ENCODE peak calls at places on chromosomes 5 and 9, in six cellular contexts. H is endodermal cell, U is IMR-90, F is DND-41, V is colonic mucosa, D is PC-3. J is an unnamed sample.

GRCh38 chr5:35861718-35862117 is 5.0 kb downstream of the IL7R start:
- DNase-seq in H (no peak), U (peak), F (no peak), V (no peak), D (peak), J (no peak)

GRCh38 chr5:127492854-127493738 is 24.3 kb upstream of the PRRC1 start:
- DNase-seq in H (no peak), U (peak), F (no peak), V (no peak), D (peak), J (peak)

GRCh38 chr9:129331366-129331765 is 153.3 kb upstream of the IER5L start:
- DNase-seq in H (no peak), U (no peak), F (no peak), V (no peak), D (no peak), J (no peak)

GRCh38 chr9:110578575-110578895 is 1.0 kb downstream of the SVEP1 start:
- DNase-seq in H (no peak), U (no peak), F (no peak), V (no peak), D (no peak), J (no peak)

GRCh38 chr5:43711496-43711895 is 108.5 kb downstream of the NNT start:
- DNase-seq in H (no peak), U (peak), F (no peak), V (no peak), D (peak), J (peak)

GRCh38 chr5:154573011-154573410 is 95.0 kb upstream of the HAND1 start:
- DNase-seq in H (no peak), U (no peak), F (no peak), V (no peak), D (no peak), J (no peak)

GRCh38 chr9:84917366-84918063 is 248.0 kb downstream of the NTRK2 start:
- DNase-seq in H (no peak), U (no peak), F (no peak), V (peak), D (no peak), J (no peak)

GRCh38 chr5:150321784-150322183 is 19.1 kb upstream of the ARSI start:
- DNase-seq in H (no peak), U (no peak), F (no peak), V (no peak), D (no peak), J (no peak)

GRCh38 chr9:121201045-121201737 is 478 bp downstream of the RAB14 start:
- DNase-seq in H (peak), U (no peak), F (peak), V (peak), D (no peak), J (peak)

GRCh38 chr5:140635291-140636257 is 2.6 kb upstream of the CD14 start:
- DNase-seq in H (no peak), U (no peak), F (no peak), V (no peak), D (no peak), J (no peak)

GRCh38 chr5:58412081-58412480 is 47.8 kb downstream of the PLK2 start:
- DNase-seq in H (no peak), U (no peak), F (no peak), V (no peak), D (no peak), J (no peak)

GRCh38 chr5:164649266-164649665 is 1143.8 kb downstream of the MAT2B start:
- DNase-seq in H (no peak), U (no peak), F (no peak), V (no peak), D (peak), J (peak)

GRCh38 chr9:124685217-124685616 is 85.9 kb downstream of the NR6A1 start:
- DNase-seq in H (no peak), U (no peak), F (no peak), V (no peak), D (no peak), J (peak)

GRCh38 chr5:17113174-17113941 is 104.1 kb upstream of the BASP1 start:
- DNase-seq in H (no peak), U (peak), F (no peak), V (no peak), D (peak), J (peak)

GRCh38 chr9:121350993-121351561 is 19.0 kb downstream of the STOM start:
- DNase-seq in H (no peak), U (peak), F (no peak), V (peak), D (peak), J (peak)

GRCh38 chr5:73770601-73771025 is 144.6 kb downstream of the ARHGEF28 start:
- DNase-seq in H (no peak), U (peak), F (no peak), V (no peak), D (peak), J (peak)

GRCh38 chr5:148406406-148406805 is 22.6 kb downstream of the FBXO38 start:
- DNase-seq in H (no peak), U (no peak), F (no peak), V (no peak), D (no peak), J (no peak)

GRCh38 chr5:115190388-115190787 is 20.7 kb upstream of the TRIM36 start:
- DNase-seq in H (no peak), U (no peak), F (no peak), V (peak), D (no peak), J (no peak)

GRCh38 chr9:134088064-134088725 is 20.4 kb upstream of the BRD3 start:
- DNase-seq in H (no peak), U (no peak), F (no peak), V (no peak), D (no peak), J (no peak)

GRCh38 chr9:123339666-123340414 is 16.2 kb upstream of the CRB2 start:
- DNase-seq in H (no peak), U (no peak), F (no peak), V (no peak), D (peak), J (peak)

GRCh38 chr5:38051711-38052508 is 206.4 kb upstream of the EGFLAM start:
- DNase-seq in H (no peak), U (no peak), F (no peak), V (no peak), D (no peak), J (no peak)

GRCh38 chr5:88743231-88743879 is 139.6 kb downstream of the MEF2C start:
- DNase-seq in H (no peak), U (peak), F (no peak), V (no peak), D (peak), J (peak)

GRCh38 chr9:121292801-121293241 is 24.9 kb downstream of the GSN start:
- DNase-seq in H (no peak), U (no peak), F (no peak), V (no peak), D (no peak), J (no peak)

GRCh38 chr5:119330367-119331183 is 25.2 kb upstream of the TNFAIP8 start:
- DNase-seq in H (peak), U (no peak), F (no peak), V (no peak), D (no peak), J (no peak)

GRCh38 chr5:38796000-38796738 is 49.6 kb upstream of the OSMR start:
- DNase-seq in H (no peak), U (peak), F (no peak), V (no peak), D (peak), J (no peak)

GRCh38 chr5:86030753-86031152 is 587.0 kb upstream of the COX7C start:
- DNase-seq in H (no peak), U (no peak), F (no peak), V (no peak), D (peak), J (no peak)

GRCh38 chr9:114696814-114697544 is 15.0 kb upstream of the TEX48 start:
- DNase-seq in H (peak), U (peak), F (no peak), V (no peak), D (peak), J (peak)

DNA sequence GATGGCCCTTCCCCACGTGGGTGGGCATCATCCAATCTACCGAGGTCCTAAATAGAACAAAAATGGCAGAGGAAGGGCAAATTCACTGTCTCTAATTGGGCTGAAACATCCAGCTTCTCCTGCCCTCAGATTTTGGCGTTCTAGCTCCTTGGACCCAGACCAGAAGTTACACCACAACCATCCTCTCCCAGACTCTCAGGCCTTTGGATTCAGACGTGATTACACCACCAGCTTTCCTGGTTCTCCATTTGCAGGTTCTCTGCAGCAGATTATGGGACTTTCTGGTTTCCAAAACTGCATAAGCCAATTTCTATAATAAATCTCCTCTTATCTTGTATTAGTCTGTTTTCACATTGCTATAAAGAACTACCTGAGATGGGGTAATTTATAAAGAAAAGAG is 73.6 kb upstream of the STARD4 start:
- DNase-seq in H (no peak), U (no peak), F (no peak), V (no peak), D (no peak), J (peak)
- H3K4me3 ChIP-seq in H (no peak), U (no peak), F (no peak), V (no peak), D (no peak), J (no peak)

DNA sequence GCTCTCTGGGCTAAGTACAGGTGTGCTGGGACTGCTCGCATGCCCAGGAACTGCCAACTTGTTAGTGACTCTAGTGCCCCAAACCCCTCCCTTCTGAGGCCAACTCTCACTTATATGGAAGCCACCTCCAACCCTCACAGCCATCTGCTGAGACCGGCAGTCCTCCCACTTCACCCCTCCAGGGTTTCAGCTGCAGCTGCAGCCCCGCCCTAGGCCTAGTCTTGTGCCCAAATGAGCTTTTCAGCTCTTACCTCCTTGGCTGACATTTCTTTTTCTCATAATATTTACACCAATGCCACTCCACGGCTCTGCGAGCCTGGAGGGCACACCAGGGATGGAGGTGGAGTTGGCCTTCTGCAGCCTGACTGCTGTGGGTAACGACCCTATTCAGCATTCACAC is 166.6 kb downstream of the ROR2 start:
- DNase-seq in H (peak), U (no peak), F (no peak), V (peak), D (no peak), J (no peak)
- H3K9ac ChIP-seq in H (no peak), U (no peak), F (no peak), V (no peak), D (no peak), J (no peak)

DNA sequence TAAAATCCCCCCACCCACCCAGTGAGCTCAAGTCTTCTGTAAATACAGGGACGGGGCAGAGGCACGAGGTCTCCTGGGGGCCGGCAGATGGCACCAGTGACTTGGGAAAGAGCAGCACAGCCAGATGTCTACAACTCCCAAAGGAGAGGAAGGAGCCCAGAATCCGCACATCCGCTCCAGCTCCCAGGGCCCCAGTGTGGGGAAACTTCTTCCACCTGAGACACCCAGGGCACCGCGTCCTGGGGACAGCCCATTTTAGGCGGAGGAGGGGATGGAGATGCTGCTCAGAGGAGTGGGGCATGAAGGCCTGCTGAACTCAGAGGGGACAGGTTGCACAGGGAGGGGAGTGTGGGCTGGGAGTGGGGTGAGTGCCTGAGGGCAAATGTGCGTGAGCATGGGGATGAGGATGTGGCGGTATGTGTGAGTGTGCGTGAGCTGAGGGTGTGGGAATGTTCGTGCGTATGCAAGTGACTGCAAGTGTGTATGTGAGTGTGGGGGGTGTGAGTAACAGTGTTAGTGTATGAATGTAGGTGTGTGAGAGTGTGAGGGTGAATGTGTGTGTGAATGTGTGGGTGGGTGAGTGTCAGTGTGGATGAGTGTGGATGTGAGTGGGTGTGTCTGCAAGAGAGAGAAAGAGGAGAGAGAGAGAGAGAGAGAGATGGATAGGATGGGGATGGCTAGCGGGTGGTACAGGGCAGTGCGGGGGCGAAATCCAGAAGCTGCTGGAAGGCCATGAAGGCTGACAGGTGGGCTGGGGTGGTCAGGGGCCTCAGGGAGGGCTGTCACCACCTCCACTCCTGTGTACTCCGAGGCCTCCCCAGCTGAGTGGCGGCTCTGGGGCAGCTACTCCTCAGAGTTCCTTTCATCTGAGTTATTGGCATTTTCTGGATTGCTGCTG is 63.5 kb downstream of the DUSP1 start:
- DNase-seq in H (peak), U (peak), F (peak), V (no peak), D (peak), J (peak)
- TF ChIP-seq CTCF in H (peak), U (peak), F (peak), V (no peak), D (peak), J (peak)

GRCh38 chr5:65999061-65999723 is 72.8 kb downstream of the ERBIN start:
- DNase-seq in H (no peak), U (no peak), F (no peak), V (no peak), D (no peak), J (no peak)

GRCh38 chr5:66001952-66002351 is 75.6 kb downstream of the ERBIN start:
- DNase-seq in H (no peak), U (no peak), F (no peak), V (no peak), D (no peak), J (no peak)

GRCh38 chr5:66004216-66004615 is 77.8 kb downstream of the ERBIN start:
- DNase-seq in H (no peak), U (no peak), F (no peak), V (no peak), D (no peak), J (no peak)

DNA sequence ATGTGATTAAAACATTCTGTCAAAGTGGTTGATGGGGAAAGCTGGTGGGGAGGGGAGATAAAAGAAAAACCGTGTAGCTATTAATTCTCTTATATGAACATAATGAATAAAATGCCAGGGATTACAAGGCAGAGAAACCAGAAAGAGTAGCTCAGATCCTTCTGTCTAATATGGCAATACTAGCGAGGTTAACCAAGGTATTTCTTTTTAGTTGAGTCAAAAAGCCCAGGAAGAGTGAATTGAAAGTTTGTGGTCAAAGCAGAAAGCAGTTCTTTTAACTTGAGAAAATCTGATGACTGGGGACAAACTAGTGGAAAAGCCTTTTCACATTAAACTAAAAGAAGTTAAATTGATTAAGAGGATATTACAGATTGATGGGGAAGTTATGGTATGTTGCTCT is 76.0 kb downstream of the ERBIN start:
- DNase-seq in H (no peak), U (no peak), F (no peak), V (no peak), D (no peak), J (no peak)
- H3K4me3 ChIP-seq in H (no peak), U (no peak), F (no peak), V (no peak), D (no peak), J (no peak)